ENCODE peak calls at places on chromosomes 4 and X, in four cellular contexts. One of them, this sample, is unnamed.

GRCh38 chr4:87055340-87055739 is 120.5 kb downstream of the AFF1 start:
- DNase-seq in astrocyte of the spinal cord: no peak
- DNase-seq in upper lobe of left lung: no peak
- DNase-seq in dorsolateral prefrontal cortex: no peak
- DNase-seq in this sample: no peak

GRCh38 chrX:95764972-95765451 is 919.6 kb upstream of the DIAPH2 start:
- DNase-seq in astrocyte of the spinal cord: peak
- DNase-seq in upper lobe of left lung: no peak
- DNase-seq in dorsolateral prefrontal cortex: no peak
- DNase-seq in this sample: no peak

GRCh38 chr4:88765729-88766128 is 68.1 kb upstream of the NAP1L5 start:
- DNase-seq in upper lobe of left lung: no peak
- DNase-seq in astrocyte of the spinal cord: peak
- DNase-seq in dorsolateral prefrontal cortex: no peak
- DNase-seq in this sample: no peak

GRCh38 chr4:76943129-76943620 is 6.4 kb upstream of the SEPTIN11 start:
- DNase-seq in dorsolateral prefrontal cortex: peak
- DNase-seq in upper lobe of left lung: no peak
- DNase-seq in astrocyte of the spinal cord: peak
- DNase-seq in this sample: no peak

GRCh38 chr4:138111462-138112000 is 130.6 kb downstream of the SLC7A11 start:
- DNase-seq in astrocyte of the spinal cord: peak
- DNase-seq in dorsolateral prefrontal cortex: no peak
- DNase-seq in upper lobe of left lung: no peak
- DNase-seq in this sample: no peak

GRCh38 chrX:18886344-18887161 is 97.4 kb downstream of the PHKA2 start:
- DNase-seq in dorsolateral prefrontal cortex: peak
- DNase-seq in astrocyte of the spinal cord: peak
- DNase-seq in upper lobe of left lung: peak
- DNase-seq in this sample: peak

GRCh38 chrX:117839544-117839943 is 277.1 kb downstream of the KLHL13 start:
- DNase-seq in astrocyte of the spinal cord: no peak
- DNase-seq in upper lobe of left lung: no peak
- DNase-seq in dorsolateral prefrontal cortex: no peak
- DNase-seq in this sample: no peak

GRCh38 chr4:110475881-110476818 is at the start of gene ENPEP:
- DNase-seq in upper lobe of left lung: no peak
- DNase-seq in astrocyte of the spinal cord: peak
- DNase-seq in dorsolateral prefrontal cortex: peak
- DNase-seq in this sample: peak

GRCh38 chrX:118685393-118685792 is 42.0 kb upstream of the IL13RA1 start:
- DNase-seq in astrocyte of the spinal cord: no peak
- DNase-seq in dorsolateral prefrontal cortex: no peak
- DNase-seq in upper lobe of left lung: no peak
- DNase-seq in this sample: no peak

GRCh38 chr4:36011381-36011780 is 232.9 kb downstream of the ARAP2 start:
- DNase-seq in astrocyte of the spinal cord: peak
- DNase-seq in dorsolateral prefrontal cortex: no peak
- DNase-seq in upper lobe of left lung: no peak
- DNase-seq in this sample: no peak

DNA sequence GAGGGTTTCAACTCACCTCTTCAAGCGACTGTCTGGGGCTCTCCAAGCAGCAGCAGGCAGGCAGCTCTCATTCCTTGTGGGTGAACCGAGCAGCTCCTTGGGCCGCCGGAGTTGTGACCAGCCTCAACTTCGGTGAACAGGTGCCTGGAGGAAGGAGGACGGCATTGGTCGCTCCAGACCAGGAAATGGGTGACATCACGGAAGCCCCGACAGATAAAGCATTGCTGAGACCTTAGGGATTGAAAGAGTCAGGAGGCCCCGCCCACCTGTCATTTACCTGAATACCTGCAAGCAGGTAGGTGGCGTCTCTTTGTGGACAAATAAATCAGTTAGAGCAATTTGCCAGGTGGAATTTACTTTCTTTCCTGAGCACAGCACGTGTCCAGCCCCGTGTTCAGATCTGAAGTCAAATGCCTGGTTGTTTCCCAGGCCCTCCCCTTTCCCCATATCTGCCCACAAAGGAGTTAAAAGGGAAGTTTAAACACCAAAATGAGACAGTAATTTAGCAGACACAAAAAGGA is at the start of gene LNX1:
- DNase-seq in astrocyte of the spinal cord: no peak
- DNase-seq in upper lobe of left lung: peak
- DNase-seq in dorsolateral prefrontal cortex: no peak
- DNase-seq in this sample: peak
- TF ChIP-seq CTCF in astrocyte of the spinal cord: no peak
- TF ChIP-seq CTCF in upper lobe of left lung: no peak
- TF ChIP-seq CTCF in dorsolateral prefrontal cortex: no peak
- TF ChIP-seq CTCF in this sample: no peak

GRCh38 chr4:123786159-123786915 is 389.7 kb downstream of the SPRY1 start:
- DNase-seq in upper lobe of left lung: no peak
- DNase-seq in dorsolateral prefrontal cortex: no peak
- DNase-seq in astrocyte of the spinal cord: peak
- DNase-seq in this sample: no peak

GRCh38 chr4:123783936-123784335 is 387.3 kb downstream of the SPRY1 start:
- DNase-seq in dorsolateral prefrontal cortex: no peak
- DNase-seq in upper lobe of left lung: no peak
- DNase-seq in astrocyte of the spinal cord: peak
- DNase-seq in this sample: no peak

GRCh38 chr4:123785515-123785914 is 388.9 kb downstream of the SPRY1 start:
- DNase-seq in dorsolateral prefrontal cortex: no peak
- DNase-seq in upper lobe of left lung: peak
- DNase-seq in astrocyte of the spinal cord: peak
- DNase-seq in this sample: no peak

GRCh38 chr4:123783091-123783765 is 386.6 kb downstream of the SPRY1 start:
- DNase-seq in dorsolateral prefrontal cortex: no peak
- DNase-seq in astrocyte of the spinal cord: peak
- DNase-seq in upper lobe of left lung: no peak
- DNase-seq in this sample: no peak

GRCh38 chr4:123784626-123785025 is 388.0 kb downstream of the SPRY1 start:
- DNase-seq in astrocyte of the spinal cord: no peak
- DNase-seq in dorsolateral prefrontal cortex: no peak
- DNase-seq in upper lobe of left lung: no peak
- DNase-seq in this sample: no peak
- TF ChIP-seq CTCF in astrocyte of the spinal cord: no peak
- TF ChIP-seq CTCF in dorsolateral prefrontal cortex: no peak
- TF ChIP-seq CTCF in upper lobe of left lung: no peak
- TF ChIP-seq CTCF in this sample: no peak

GRCh38 chr4:139768913-139769312 is 103.3 kb downstream of the MGST2 start:
- DNase-seq in upper lobe of left lung: no peak
- DNase-seq in dorsolateral prefrontal cortex: no peak
- DNase-seq in astrocyte of the spinal cord: no peak
- DNase-seq in this sample: no peak
- TF ChIP-seq CTCF in upper lobe of left lung: peak
- TF ChIP-seq CTCF in dorsolateral prefrontal cortex: no peak
- TF ChIP-seq CTCF in astrocyte of the spinal cord: peak
- TF ChIP-seq CTCF in this sample: no peak

DNA sequence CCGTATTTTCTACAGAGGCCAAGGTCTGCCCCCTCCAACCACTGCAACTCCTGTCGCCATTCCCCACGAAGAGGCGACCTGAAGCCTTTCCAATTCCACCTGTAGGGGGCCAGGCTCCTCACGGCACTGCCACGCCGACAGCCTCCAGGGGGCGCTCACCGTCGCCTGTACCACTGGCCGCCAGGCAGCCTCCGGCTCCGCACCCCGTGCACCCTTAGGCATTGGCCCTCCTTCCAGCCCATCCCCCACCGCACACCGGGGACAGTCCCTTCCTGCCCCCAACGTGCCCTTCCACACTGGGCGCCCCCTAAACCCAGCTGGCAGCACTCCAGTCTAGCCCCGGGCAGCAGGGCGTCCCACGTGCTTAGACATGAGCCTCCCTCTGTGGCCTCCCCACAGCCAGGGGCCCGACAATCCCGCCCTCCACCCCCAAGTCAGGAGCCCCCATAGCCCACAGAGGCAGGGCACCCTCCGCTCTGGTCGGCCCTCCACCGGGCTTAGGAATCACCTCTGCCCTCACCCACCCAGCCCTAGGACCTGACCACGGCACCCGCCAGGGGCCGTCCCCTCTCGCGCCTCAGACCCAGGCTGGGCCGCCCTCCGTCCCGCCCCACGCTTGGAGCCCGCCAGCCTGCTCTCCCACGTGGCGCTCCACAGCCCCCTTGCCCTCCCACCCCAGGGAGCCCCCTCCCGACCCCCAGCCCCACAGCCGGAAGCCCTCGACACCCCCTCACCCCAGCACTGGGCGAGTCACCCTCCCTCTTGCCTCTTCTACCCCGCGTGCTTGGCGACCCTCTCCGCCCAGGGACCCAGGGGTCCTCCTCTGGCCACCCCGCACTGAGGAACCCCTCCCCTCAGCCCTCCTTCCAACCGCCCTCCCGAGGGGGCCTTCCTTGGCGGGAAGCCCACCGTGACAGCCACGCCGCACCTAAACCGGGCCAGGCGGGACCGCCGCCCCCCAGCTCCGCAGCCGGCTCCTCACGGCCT is 711 bp downstream of the PNMA6E start:
- DNase-seq in astrocyte of the spinal cord: no peak
- DNase-seq in upper lobe of left lung: peak
- DNase-seq in dorsolateral prefrontal cortex: no peak
- DNase-seq in this sample: no peak
- TF ChIP-seq CTCF in astrocyte of the spinal cord: peak
- TF ChIP-seq CTCF in upper lobe of left lung: peak
- TF ChIP-seq CTCF in dorsolateral prefrontal cortex: peak
- TF ChIP-seq CTCF in this sample: peak

GRCh38 chr4:56723831-56724230 is 42.7 kb upstream of the HOPX start:
- DNase-seq in dorsolateral prefrontal cortex: no peak
- DNase-seq in upper lobe of left lung: no peak
- DNase-seq in astrocyte of the spinal cord: no peak
- DNase-seq in this sample: no peak

GRCh38 chr4:56728512-56728911 is 47.4 kb upstream of the HOPX start:
- DNase-seq in astrocyte of the spinal cord: peak
- DNase-seq in upper lobe of left lung: peak
- DNase-seq in dorsolateral prefrontal cortex: peak
- DNase-seq in this sample: no peak

GRCh38 chr4:56730097-56730496 is 49.0 kb upstream of the HOPX start:
- DNase-seq in astrocyte of the spinal cord: no peak
- DNase-seq in dorsolateral prefrontal cortex: no peak
- DNase-seq in upper lobe of left lung: no peak
- DNase-seq in this sample: no peak

GRCh38 chr4:56723201-56723605 is 42.1 kb upstream of the HOPX start:
- DNase-seq in upper lobe of left lung: no peak
- DNase-seq in astrocyte of the spinal cord: no peak
- DNase-seq in dorsolateral prefrontal cortex: no peak
- DNase-seq in this sample: no peak

GRCh38 chr4:56727150-56727549 is 46.1 kb upstream of the HOPX start:
- DNase-seq in upper lobe of left lung: no peak
- DNase-seq in astrocyte of the spinal cord: peak
- DNase-seq in dorsolateral prefrontal cortex: no peak
- DNase-seq in this sample: no peak
- TF ChIP-seq CTCF in upper lobe of left lung: no peak
- TF ChIP-seq CTCF in astrocyte of the spinal cord: peak
- TF ChIP-seq CTCF in dorsolateral prefrontal cortex: no peak
- TF ChIP-seq CTCF in this sample: no peak

This sample was measured in mesothelial cell of epicardium.